ENCODE peak calls at places on chromosome 20, in four cellular contexts. B, L, C and Z are unnamed samples.

GRCh38 chr20:32387262-32387661 is 29.1 kb downstream of the ASXL1 start:
- DNase-seq in B (no peak), L (no peak), C (peak; percentile 26), Z (no peak)

GRCh38 chr20:1368448-1369199 is 24.2 kb downstream of the FKBP1A start:
- DNase-seq in B (no peak), L (no peak), C (no peak), Z (no peak)

GRCh38 chr20:62501801-62502495 is 26.2 kb upstream of the GATA5 start:
- DNase-seq in B (no peak), L (no peak), C (peak; percentile 83), Z (peak; percentile 47)

GRCh38 chr20:3862333-3862732 is 15.7 kb downstream of the MAVS start:
- DNase-seq in B (no peak), L (no peak), C (no peak), Z (no peak)

GRCh38 chr20:59526242-59527225 is 77.8 kb upstream of the PHACTR3 start:
- DNase-seq in B (no peak), L (no peak), C (no peak), Z (no peak)

GRCh38 chr20:25270829-25271251 is 23.0 kb downstream of the PYGB start:
- DNase-seq in B (peak; percentile 2), L (no peak), C (peak; percentile 0), Z (no peak)

GRCh38 chr20:63503524-63503923 is 4.6 kb upstream of the EEF1A2 start:
- DNase-seq in B (no peak), L (no peak), C (no peak), Z (no peak)

GRCh38 chr20:34948030-34948429 is 7.6 kb downstream of the GSS start:
- DNase-seq in B (no peak), L (no peak), C (no peak), Z (no peak)

GRCh38 chr20:55488593-55488992 is 516.7 kb downstream of the CBLN4 start:
- DNase-seq in B (no peak), L (no peak), C (no peak), Z (no peak)

GRCh38 chr20:46998497-46999190 is 104.0 kb downstream of the EYA2 start:
- DNase-seq in B (peak; percentile 79), L (no peak), C (no peak), Z (peak; percentile 43)

GRCh38 chr20:7379206-7379605 is 561.1 kb downstream of the HAO1 start:
- DNase-seq in B (no peak), L (no peak), C (no peak), Z (no peak)

GRCh38 chr20:1083431-1084080 is 34.8 kb upstream of the PSMF1 start:
- DNase-seq in B (no peak), L (no peak), C (no peak), Z (no peak)

GRCh38 chr20:41293269-41294037 is 24.1 kb downstream of the ZHX3 start:
- DNase-seq in B (no peak), L (no peak), C (no peak), Z (no peak)

GRCh38 chr20:47411161-47411560 is 54.7 kb upstream of the ZMYND8 start:
- DNase-seq in B (no peak), L (peak; percentile 10), C (no peak), Z (no peak)

GRCh38 chr20:48460681-48461080 is 367.1 kb downstream of the PREX1 start:
- DNase-seq in B (no peak), L (no peak), C (no peak), Z (no peak)

GRCh38 chr20:41848180-41848579 is 230.0 kb upstream of the CHD6 start:
- DNase-seq in B (no peak), L (no peak), C (no peak), Z (no peak)

GRCh38 chr20:58407201-58407873 is 18.3 kb downstream of the VAPB start:
- DNase-seq in B (no peak), L (no peak), C (no peak), Z (no peak)

GRCh38 chr20:9392892-9393857 is 121.2 kb upstream of the LAMP5 start:
- DNase-seq in B (peak; percentile 70), L (peak; percentile 64), C (peak; percentile 5), Z (no peak)

GRCh38 chr20:5465281-5465680 is 148.5 kb upstream of the PROKR2 start:
- DNase-seq in B (no peak), L (no peak), C (no peak), Z (no peak)

GRCh38 chr20:44495802-44496481 is 20.3 kb downstream of the TTPAL start:
- DNase-seq in B (no peak), L (no peak), C (peak; percentile 22), Z (peak; percentile 51)

GRCh38 chr20:25040438-25040831 is 17.5 kb downstream of the ACSS1 start:
- DNase-seq in B (peak; percentile 91), L (peak; percentile 70), C (no peak), Z (no peak)

GRCh38 chr20:44771172-44771535 is 25.5 kb downstream of the KCNK15 start:
- DNase-seq in B (no peak), L (no peak), C (no peak), Z (no peak)

GRCh38 chr20:43022081-43022480 is 167.6 kb downstream of the PTPRT start:
- DNase-seq in B (no peak), L (no peak), C (no peak), Z (no peak)

GRCh38 chr20:35252037-35252461 is 25.6 kb downstream of the MMP24 start:
- DNase-seq in B (no peak), L (no peak), C (no peak), Z (no peak)

GRCh38 chr20:57190536-57191265 is 75.7 kb downstream of the BMP7 start:
- DNase-seq in B (no peak), L (no peak), C (no peak), Z (no peak)

GRCh38 chr20:2264118-2264517 is 31.7 kb upstream of the TGM3 start:
- DNase-seq in B (no peak), L (no peak), C (no peak), Z (no peak)

GRCh38 chr20:50464725-50465650 is 45.2 kb upstream of the PTPN1 start:
- DNase-seq in B (no peak), L (no peak), C (no peak), Z (no peak)

GRCh38 chr20:36121981-36122930 is 32.3 kb upstream of the EPB41L1 start:
- DNase-seq in B (peak; percentile 85), L (peak; percentile 87), C (no peak), Z (no peak)

GRCh38 chr20:58980711-58981563 is at the start of gene NELFCD:
- DNase-seq in B (peak; percentile 79), L (peak; percentile 86), C (peak; percentile 92), Z (peak; percentile 18)

GRCh38 chr20:62551408-62552323 is 75.9 kb upstream of the GATA5 start:
- DNase-seq in B (peak; percentile 5), L (no peak), C (no peak), Z (no peak)